ENCODE peak calls at places on chromosomes 5 and 9, in six cellular contexts. N is OCI-M1, L is MV-4-11, E is A549, K is progenitor cell of endocrine pancreas, Y is B cell. J is an unnamed sample.

GRCh38 chr5:106780355-106780754 is 890.4 kb downstream of the EFNA5 start:
- DNase-seq in N (no peak), L (no peak), E (no peak), K (no peak), Y (no peak), J (no peak)

GRCh38 chr5:14810282-14810681 is 61.3 kb downstream of the ANKH start:
- DNase-seq in N (no peak), L (no peak), E (no peak), K (no peak), Y (no peak), J (no peak)

GRCh38 chr5:147223951-147224791 is 10.7 kb upstream of the STK32A start:
- DNase-seq in N (peak; percentile 32), L (peak; percentile 18), E (peak; percentile 27), K (no peak), Y (no peak), J (peak; percentile 49)

GRCh38 chr9:135602789-135603481 is 36.4 kb downstream of the GLT6D1 start:
- DNase-seq in N (peak; percentile 74), L (peak; percentile 30), E (peak; percentile 39), K (no peak), Y (peak; percentile 57), J (no peak)

GRCh38 chr5:16673241-16673998 is 56.6 kb upstream of the RETREG1 start:
- DNase-seq in N (no peak), L (no peak), E (no peak), K (no peak), Y (no peak), J (no peak)

GRCh38 chr5:95862636-95863382 is 40.3 kb upstream of the GLRX start:
- DNase-seq in N (no peak), L (peak; percentile 49), E (no peak), K (no peak), Y (no peak), J (no peak)

GRCh38 chr5:56561-57290 is 35.2 kb upstream of the PLEKHG4B start:
- DNase-seq in N (peak; percentile 35), L (peak; percentile 9), E (no peak), K (peak; percentile 46), Y (no peak), J (no peak)

GRCh38 chr5:42721484-42721883 is 35.1 kb upstream of the CCDC152 start:
- DNase-seq in N (no peak), L (peak; percentile 48), E (no peak), K (no peak), Y (no peak), J (no peak)

GRCh38 chr9:89593776-89594427 is 10.9 kb upstream of the GADD45G start:
- DNase-seq in N (peak; percentile 72), L (peak; percentile 26), E (peak; percentile 70), K (peak; percentile 40), Y (peak; percentile 71), J (no peak)

GRCh38 chr5:142578161-142578830 is 107.6 kb downstream of the FGF1 start:
- DNase-seq in N (no peak), L (no peak), E (no peak), K (no peak), Y (no peak), J (no peak)

GRCh38 chr9:137456061-137456863 is 2.9 kb downstream of the NSMF start:
- DNase-seq in N (no peak), L (no peak), E (no peak), K (no peak), Y (peak; percentile 25), J (no peak)

GRCh38 chr5:153445875-153446567 is 44.4 kb upstream of the GRIA1 start:
- DNase-seq in N (no peak), L (no peak), E (no peak), K (no peak), Y (no peak), J (no peak)

GRCh38 chr9:88593537-88594185 is 58.7 kb downstream of the NXNL2 start:
- DNase-seq in N (peak; percentile 63), L (peak; percentile 73), E (peak; percentile 38), K (no peak), Y (peak; percentile 60), J (peak; percentile 60)

GRCh38 chr9:121023064-121023463 is 27.0 kb downstream of the C5 start:
- DNase-seq in N (no peak), L (no peak), E (peak; percentile 27), K (no peak), Y (no peak), J (no peak)

GRCh38 chr9:133086894-133087293 is 25.1 kb downstream of the CEL start:
- DNase-seq in N (no peak), L (no peak), E (no peak), K (no peak), Y (no peak), J (no peak)

GRCh38 chr5:100646011-100646410 is 110.8 kb downstream of the FAM174A start:
- DNase-seq in N (no peak), L (no peak), E (no peak), K (no peak), Y (no peak), J (no peak)

J was measured in amniotic stem cell.